ENCODE peak calls at places on chromosomes 1 and 21, in eight cellular contexts. K, U, Q, T, X, H, D and Z are unnamed samples.

GRCh38 chr1:10856253-10856683 is 59.8 kb upstream of the CASZ1 start:
- DNase-seq in D (peak), U (no peak), T (no peak), H (no peak), K (no peak), X (no peak), Q (no peak), Z (no peak)

GRCh38 chr1:246836169-246836568 is 95.6 kb downstream of the AHCTF1 start:
- DNase-seq in H (no peak), X (no peak), D (no peak), K (no peak), Q (no peak), T (no peak), U (no peak), Z (no peak)

GRCh38 chr1:3014443-3015268 is 6.6 kb upstream of the ACTRT2 start:
- DNase-seq in Q (peak), X (no peak), U (no peak), K (no peak), D (peak), H (peak), T (no peak), Z (no peak)

GRCh38 chr1:156898151-156898550 is 4.6 kb downstream of the PEAR1 start:
- DNase-seq in X (peak), T (no peak), D (peak), H (peak), Q (peak), U (peak), K (no peak), Z (peak)

GRCh38 chr1:175725684-175726083 is 17.7 kb downstream of the TNR start:
- DNase-seq in T (no peak), U (peak), H (no peak), Q (no peak), X (no peak), D (no peak), K (no peak), Z (peak)

GRCh38 chr1:59856725-59857338 is 42.1 kb downstream of the HOOK1 start:
- DNase-seq in X (no peak), Q (no peak), D (peak), T (no peak), H (no peak), U (no peak), K (no peak), Z (no peak)

GRCh38 chr1:224151117-224151516 is 31.9 kb upstream of the DEGS1 start:
- DNase-seq in T (no peak), X (no peak), D (no peak), K (no peak), Q (no peak), U (no peak), H (no peak), Z (no peak)

GRCh38 chr1:236734141-236734765 is 48.0 kb downstream of the ACTN2 start:
- DNase-seq in X (no peak), T (no peak), H (no peak), D (no peak), K (no peak), Q (no peak), U (peak), Z (no peak)

GRCh38 chr1:27599605-27600499 is 4.1 kb downstream of the AHDC1 start:
- DNase-seq in D (no peak), U (no peak), T (no peak), Q (no peak), K (no peak), X (peak), H (no peak), Z (peak)

GRCh38 chr1:101338714-101339430 is 102.1 kb downstream of the S1PR1 start:
- DNase-seq in H (no peak), K (no peak), Q (no peak), D (no peak), X (no peak), T (no peak), U (no peak), Z (no peak)

GRCh38 chr1:117359560-117360289 is 7.5 kb upstream of the MAN1A2 start:
- DNase-seq in H (no peak), D (no peak), Q (no peak), U (no peak), X (no peak), T (no peak), K (no peak), Z (peak)

GRCh38 chr1:117143172-117143571 is 21.6 kb upstream of the TRIM45 start:
- DNase-seq in K (no peak), T (no peak), U (no peak), H (no peak), D (no peak), X (no peak), Q (no peak), Z (no peak)

GRCh38 chr1:19038096-19038495 is 81.6 kb upstream of the IFFO2 start:
- DNase-seq in K (no peak), T (no peak), X (no peak), D (no peak), H (no peak), Q (peak), U (no peak), Z (no peak)

GRCh38 chr1:94236630-94237290 is 624 bp downstream of the ARHGAP29 start:
- DNase-seq in D (peak), Q (no peak), U (no peak), T (no peak), K (no peak), X (peak), H (peak), Z (no peak)

GRCh38 chr1:55813619-55814018 is 598.5 kb upstream of the USP24 start:
- DNase-seq in H (peak), Q (no peak), D (peak), U (no peak), T (peak), X (peak), K (no peak), Z (no peak)

GRCh38 chr1:53134961-53135734 is 7.3 kb downstream of the SLC1A7 start:
- DNase-seq in U (no peak), Q (peak), K (no peak), T (no peak), X (peak), D (peak), H (peak), Z (no peak)

GRCh38 chr1:91819038-91819788 is 66.7 kb downstream of the TGFBR3 start:
- DNase-seq in K (no peak), Q (no peak), H (no peak), T (no peak), X (no peak), U (peak), D (no peak), Z (no peak)

GRCh38 chr1:172146149-172146850 is 274.2 kb upstream of the C1orf105 start:
- DNase-seq in H (no peak), K (no peak), Q (no peak), D (no peak), U (no peak), T (no peak), X (no peak), Z (no peak)

GRCh38 chr1:172144445-172145060 is 275.9 kb upstream of the C1orf105 start:
- DNase-seq in D (peak), Q (peak), U (peak), H (peak), X (peak), K (no peak), T (peak), Z (no peak)

GRCh38 chr1:172143384-172144025 is 277.0 kb upstream of the C1orf105 start:
- DNase-seq in D (no peak), K (no peak), U (peak), H (no peak), Q (no peak), X (no peak), T (no peak), Z (no peak)

GRCh38 chr1:172145656-172146055 is 274.8 kb upstream of the C1orf105 start:
- DNase-seq in U (no peak), D (no peak), T (no peak), Q (no peak), K (no peak), X (no peak), H (no peak), Z (no peak)

GRCh38 chr1:172145231-172145651 is 275.2 kb upstream of the C1orf105 start:
- DNase-seq in K (no peak), D (no peak), H (no peak), X (peak), Q (no peak), T (no peak), U (peak), Z (no peak)
- H3K4me3 ChIP-seq in K (no peak), D (peak), H (peak), X (peak), Q (peak), T (no peak), U (peak), Z (no peak)

GRCh38 chr1:63592536-63593302 is 492 bp upstream of the PGM1 start:
- DNase-seq in D (no peak), T (no peak), X (no peak), U (no peak), K (no peak), Q (no peak), H (no peak), Z (no peak)
- TF ChIP-seq POLR2A in D (no peak), T (no peak), X (no peak), U (no peak), K (no peak), Q (no peak), H (no peak), Z (no peak)

DNA sequence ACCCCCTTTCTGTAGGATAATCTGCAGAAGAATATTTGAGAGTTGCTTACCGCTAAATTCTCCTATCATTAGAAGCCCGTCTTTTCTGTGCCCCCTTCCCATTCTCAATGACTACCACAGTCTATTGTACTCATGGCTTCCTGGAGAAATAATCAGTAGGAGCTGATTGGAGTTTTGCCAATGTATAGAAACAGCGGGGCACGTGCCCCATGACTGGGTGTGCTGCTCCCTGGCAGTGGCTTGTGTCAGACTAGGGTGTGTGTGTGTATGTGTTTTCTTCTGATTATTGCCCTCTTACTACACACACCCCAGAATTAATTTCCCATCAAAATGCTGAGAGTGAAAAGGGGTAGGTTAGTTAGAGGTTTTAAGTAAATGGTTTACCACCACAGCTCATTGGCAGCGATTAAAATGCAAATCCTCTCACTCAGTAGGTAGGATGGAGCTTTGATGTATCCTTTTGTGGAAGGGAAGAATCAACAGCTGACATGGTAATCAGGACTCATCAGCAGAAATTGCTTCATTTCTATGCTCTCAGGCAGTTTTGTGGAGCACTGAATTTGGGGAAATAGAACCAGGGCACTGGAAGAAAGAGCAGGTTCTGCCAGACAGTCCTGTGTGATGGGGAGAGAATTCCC is 29.9 kb downstream of the HHAT start:
- DNase-seq in K (peak), H (no peak), Q (no peak), X (no peak), T (no peak), U (peak), D (no peak), Z (no peak)
- H3K4me3 ChIP-seq in K (no peak), H (no peak), Q (no peak), X (no peak), T (no peak), U (no peak), D (no peak), Z (no peak)

GRCh38 chr21:9763807-9764206 is 757.6 kb upstream of the TPTE start:
- DNase-seq in Q (no peak), U (no peak), X (no peak), D (no peak), H (no peak), K (no peak), T (no peak), Z (no peak)

GRCh38 chr21:9763306-9763705 is 758.1 kb upstream of the TPTE start:
- DNase-seq in D (no peak), X (no peak), T (no peak), U (no peak), K (no peak), H (no peak), Q (no peak), Z (no peak)

GRCh38 chr21:9772348-9772672 is 749.1 kb upstream of the TPTE start:
- DNase-seq in D (no peak), H (no peak), K (no peak), X (no peak), T (no peak), Q (no peak), U (no peak), Z (no peak)

GRCh38 chr21:9767592-9768375 is 753.6 kb upstream of the TPTE start:
- DNase-seq in T (no peak), Q (no peak), K (no peak), X (no peak), D (no peak), U (no peak), H (no peak), Z (no peak)
- TF ChIP-seq POLR2A in T (no peak), Q (no peak), K (no peak), X (no peak), D (no peak), U (no peak), H (no peak), Z (no peak)

GRCh38 chr1:77759090-77760028 is at the start of gene USP33:
- DNase-seq in Q (peak), T (peak), D (peak), X (peak), K (peak), H (peak), U (peak), Z (peak)
- H3K4me3 ChIP-seq in Q (peak), T (peak), D (peak), X (peak), K (peak), H (peak), U (peak), Z (peak)

GRCh38 chr1:22711071-22711470 is 432 bp downstream of the EPHB2 start:
- DNase-seq in K (no peak), T (no peak), D (no peak), U (no peak), X (no peak), Q (no peak), H (no peak), Z (no peak)

GRCh38 chr1:22712502-22713271 is 2.0 kb downstream of the EPHB2 start:
- DNase-seq in T (no peak), Q (no peak), K (no peak), X (no peak), H (no peak), D (no peak), U (peak), Z (peak)

GRCh38 chr1:22710688-22711024 is at the start of gene EPHB2:
- DNase-seq in Q (no peak), K (no peak), X (no peak), H (no peak), D (peak), U (no peak), T (no peak), Z (peak)

GRCh38 chr1:22709891-22710687 is 550 bp upstream of the EPHB2 start:
- DNase-seq in K (no peak), H (no peak), D (peak), T (no peak), X (peak), Q (no peak), U (peak), Z (peak)

DNA sequence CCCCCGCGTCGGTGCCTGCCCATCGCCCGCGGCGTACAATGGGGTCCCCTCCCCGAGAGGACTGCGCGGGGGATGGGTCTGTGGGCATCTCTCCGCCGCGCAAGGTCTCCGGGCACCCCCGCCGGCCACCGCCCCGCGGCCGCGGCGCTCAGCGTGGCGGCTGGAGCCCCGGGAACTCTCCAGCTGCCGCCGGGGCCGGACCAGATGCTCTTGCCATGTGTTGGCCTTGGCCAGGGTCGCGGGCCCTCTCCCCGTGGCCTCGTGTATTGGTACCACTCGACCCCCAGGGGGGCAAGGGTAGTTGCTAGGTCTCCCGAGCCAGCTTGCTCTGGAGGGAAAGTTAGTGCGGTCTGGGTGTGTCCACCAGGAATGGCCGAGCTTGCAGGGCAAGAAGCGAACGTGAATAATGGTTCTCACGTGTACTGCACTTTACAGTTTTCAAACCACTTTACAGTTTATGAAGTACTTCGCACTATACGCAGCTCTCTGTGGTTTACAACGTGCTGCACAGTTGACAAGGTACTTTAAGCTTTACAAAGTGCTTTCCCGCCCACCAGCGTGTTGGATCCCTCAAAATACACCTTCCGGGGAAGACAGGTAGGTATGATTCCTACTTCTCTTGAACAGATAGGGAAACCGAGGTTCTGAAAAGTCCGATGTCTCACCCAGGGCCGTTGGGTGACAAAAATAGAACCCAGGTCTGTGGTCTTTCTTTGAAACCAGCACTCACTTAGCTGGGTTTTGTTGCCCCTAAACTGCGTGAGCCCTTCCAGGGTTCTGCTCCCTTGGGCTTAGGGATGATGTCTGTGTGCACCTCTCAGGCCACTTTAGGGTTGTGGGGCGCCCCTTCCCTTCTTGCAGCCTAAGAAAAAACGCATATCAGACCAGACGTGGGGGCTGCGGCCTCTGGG is 1.2 kb downstream of the EPHB2 start:
- DNase-seq in D (no peak), T (no peak), X (no peak), Q (no peak), K (no peak), H (no peak), U (peak), Z (peak)
- TF ChIP-seq POLR2A in D (no peak), T (no peak), X (no peak), Q (no peak), K (no peak), H (no peak), U (no peak), Z (no peak)

DNA sequence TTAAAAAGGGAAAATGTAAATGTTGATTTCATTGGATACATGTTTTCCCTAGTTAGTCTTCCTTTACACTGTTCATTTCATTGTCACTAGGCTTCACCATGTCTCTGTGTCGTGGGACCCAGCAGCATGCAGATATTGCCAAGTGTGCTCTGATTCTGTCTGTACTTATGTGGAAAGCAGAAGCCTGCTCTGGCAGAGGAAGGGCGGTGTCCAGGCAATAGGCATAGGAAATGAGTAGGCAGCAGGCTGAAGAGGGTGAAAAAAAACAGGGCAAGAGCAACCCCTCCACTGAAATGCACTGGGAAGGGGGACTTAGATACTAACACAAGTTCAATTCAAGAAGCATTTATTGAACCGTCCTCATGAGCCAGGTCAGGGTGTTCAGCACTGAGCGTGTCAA is 85.2 kb upstream of the VAV3 start:
- DNase-seq in T (no peak), H (peak), K (no peak), Q (peak), D (peak), U (peak), X (no peak), Z (peak)
- H3K4me3 ChIP-seq in T (no peak), H (no peak), K (no peak), Q (no peak), D (no peak), U (no peak), X (no peak), Z (no peak)

DNA sequence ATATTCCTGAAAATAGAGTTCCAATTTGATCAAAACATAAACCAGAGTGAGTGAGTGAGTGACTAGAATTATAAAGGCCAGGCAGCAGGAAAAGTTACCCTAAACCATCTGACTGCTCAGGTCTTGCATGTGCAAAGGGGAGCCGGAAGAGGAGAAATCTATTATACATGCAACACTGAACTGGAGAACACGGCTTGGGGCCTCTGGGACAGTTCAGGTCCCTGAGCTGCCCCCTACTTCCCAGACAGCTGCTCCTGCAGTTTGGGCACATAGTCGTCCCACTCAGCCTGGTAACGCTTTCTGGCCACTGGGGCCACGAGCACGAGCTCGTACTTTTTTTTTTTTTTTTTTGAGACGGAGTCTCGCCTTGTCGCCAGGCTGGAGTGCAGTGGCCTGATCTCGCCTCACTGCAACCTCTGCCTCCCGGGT is 40.1 kb downstream of the PTPRC start:
- DNase-seq in H (no peak), U (no peak), T (no peak), X (no peak), D (no peak), K (no peak), Q (peak), Z (no peak)
- TF ChIP-seq POLR2A in H (no peak), U (no peak), T (no peak), X (no peak), D (no peak), K (no peak), Q (no peak), Z (no peak)